ENCODE peak calls at places on chromosomes 3 and 15, in four cellular contexts. K is HepG2, X is K562, O is SK-N-SH. Q is an unnamed sample.
A peak's percentile ranks its signal among the peaks of the same experiment; 100 is the strongest.

GRCh38 chr15:31409196-31409595 is 82.6 kb downstream of the KLF13 start:
- DNase-seq in K (no peak), X (no peak), O (no peak), Q (no peak)

GRCh38 chr3:194983121-194983520 is 287.8 kb downstream of the XXYLT1 start:
- DNase-seq in K (no peak), X (no peak), O (no peak), Q (no peak)

GRCh38 chr3:120021523-120021922 is 72.7 kb downstream of the GSK3B start:
- DNase-seq in K (no peak), X (no peak), O (no peak), Q (no peak)

GRCh38 chr15:20272422-20273184 is 269.0 kb downstream of the GOLGA6L6 start:
- DNase-seq in K (no peak), X (no peak), O (no peak), Q (no peak)

GRCh38 chr3:117998071-117998470 is 1036.6 kb downstream of the IGSF11 start:
- DNase-seq in K (no peak), X (no peak), O (no peak), Q (no peak)

GRCh38 chr3:72041531-72041930 is 256.6 kb upstream of the PROK2 start:
- DNase-seq in K (no peak), X (no peak), O (no peak), Q (no peak)

GRCh38 chr3:190038050-190038631 is 82.6 kb downstream of the P3H2 start:
- DNase-seq in K (no peak), X (no peak), O (peak; percentile 16), Q (no peak)

GRCh38 chr15:74632601-74633000 is 17.0 kb downstream of the CLK3 start:
- DNase-seq in K (no peak), X (no peak), O (no peak), Q (no peak)

GRCh38 chr15:69722924-69723323 is 270.3 kb downstream of the RPLP1 start:
- DNase-seq in K (no peak), X (no peak), O (no peak), Q (no peak)

GRCh38 chr3:27802425-27802824 is 80.3 kb upstream of the EOMES start:
- DNase-seq in K (no peak), X (no peak), O (no peak), Q (no peak)

GRCh38 chr3:82100378-82100777 is 338.9 kb upstream of the GBE1 start:
- DNase-seq in K (peak; percentile 25), X (no peak), O (no peak), Q (no peak)

GRCh38 chr15:81848701-81849100 is 197.1 kb downstream of the MEX3B start:
- DNase-seq in K (no peak), X (no peak), O (no peak), Q (no peak)

GRCh38 chr15:49024840-49025239 is 21.4 kb downstream of the SECISBP2L start:
- DNase-seq in K (no peak), X (no peak), O (no peak), Q (no peak)

GRCh38 chr3:122091602-122092006 is 36.4 kb downstream of the CD86 start:
- DNase-seq in K (no peak), X (no peak), O (no peak), Q (no peak)

GRCh38 chr15:93089855-93090305 is 869 bp upstream of the RGMA start:
- DNase-seq in K (no peak), X (no peak), O (no peak), Q (no peak)

GRCh38 chr3:59006791-59007517 is 42.9 kb downstream of the CFAP20DC start:
- DNase-seq in K (no peak), X (peak; percentile 12), O (no peak), Q (no peak)

GRCh38 chr15:58146734-58147133 is 8.6 kb downstream of the AQP9 start:
- DNase-seq in K (no peak), X (no peak), O (no peak), Q (no peak)

GRCh38 chr3:153399636-153400035 is 237.6 kb downstream of the RAP2B start:
- DNase-seq in K (no peak), X (no peak), O (no peak), Q (no peak)

GRCh38 chr15:65638681-65639089 is 16.9 kb downstream of the SLC24A1 start:
- DNase-seq in K (peak; percentile 57), X (peak; percentile 85), O (peak; percentile 79), Q (no peak)

GRCh38 chr3:112128843-112129727 is 4.0 kb downstream of the GCSAM start:
- DNase-seq in K (no peak), X (no peak), O (no peak), Q (no peak)

GRCh38 chr3:25091938-25092337 is 336.1 kb upstream of the RARB start:
- DNase-seq in K (no peak), X (no peak), O (no peak), Q (no peak)

GRCh38 chr3:188524057-188524456 is 370.1 kb downstream of the LPP start:
- DNase-seq in K (no peak), X (no peak), O (no peak), Q (no peak)

GRCh38 chr3:158368271-158368670 is 202.7 kb upstream of the MLF1 start:
- DNase-seq in K (peak; percentile 91), X (no peak), O (peak; percentile 37), Q (no peak)

GRCh38 chr3:140394488-140395133 is 283.3 kb upstream of the TRIM42 start:
- DNase-seq in K (no peak), X (no peak), O (no peak), Q (no peak)

GRCh38 chr3:30664884-30665283 is 58.5 kb downstream of the TGFBR2 start:
- DNase-seq in K (no peak), X (peak; percentile 33), O (no peak), Q (no peak)

GRCh38 chr15:66085128-66085527 is 168.4 kb downstream of the MEGF11 start:
- DNase-seq in K (peak; percentile 31), X (peak; percentile 36), O (no peak), Q (peak; percentile 61)

GRCh38 chr15:94053626-94054025 is 177.7 kb upstream of the MCTP2 start:
- DNase-seq in K (no peak), X (no peak), O (no peak), Q (no peak)

GRCh38 chr3:159852821-159853505 is 135.7 kb upstream of the IL12A start:
- DNase-seq in K (no peak), X (no peak), O (no peak), Q (peak; percentile 35)

GRCh38 chr3:15754047-15754446 is 43.7 kb downstream of the ANKRD28 start:
- DNase-seq in K (no peak), X (no peak), O (no peak), Q (no peak)

GRCh38 chr15:77753238-77753873 is 120.6 kb upstream of the LINGO1 start:
- DNase-seq in K (peak; percentile 4), X (peak; percentile 61), O (no peak), Q (peak; percentile 80)

GRCh38 chr3:171129827-171130226 is 103.3 kb upstream of the SLC2A2 start:
- DNase-seq in K (peak; percentile 58), X (no peak), O (no peak), Q (no peak)

GRCh38 chr15:100114100-100114499 is 227.7 kb downstream of the ADAMTS17 start:
- DNase-seq in K (no peak), X (no peak), O (no peak), Q (no peak)

GRCh38 chr3:5296362-5296761 is 108.9 kb downstream of the EDEM1 start:
- DNase-seq in K (no peak), X (no peak), O (no peak), Q (no peak)

GRCh38 chr3:62403765-62404164 is 30.4 kb upstream of the FEZF2 start:
- DNase-seq in K (no peak), X (no peak), O (no peak), Q (no peak)

GRCh38 chr3:141412087-141412935 is 44.0 kb downstream of the ZBTB38 start:
- DNase-seq in K (peak; percentile 49), X (peak; percentile 33), O (no peak), Q (no peak)

GRCh38 chr3:47163023-47163989 is 607 bp downstream of the SETD2 start:
- DNase-seq in K (peak; percentile 71), X (peak; percentile 56), O (peak; percentile 80), Q (peak; percentile 62)

GRCh38 chr15:74253276-74253921 is 17.3 kb downstream of the CCDC33 start:
- DNase-seq in K (no peak), X (no peak), O (no peak), Q (no peak)

GRCh38 chr3:125498630-125499029 is 21.4 kb downstream of the SNX4 start:
- DNase-seq in K (no peak), X (no peak), O (peak; percentile 41), Q (no peak)

GRCh38 chr3:125496701-125497100 is 23.3 kb downstream of the SNX4 start:
- DNase-seq in K (no peak), X (peak; percentile 68), O (no peak), Q (no peak)
- TF ChIP-seq FOXJ3 in K (no peak), X (no peak), O (no peak), Q (no peak)

GRCh38 chr3:7640787-7641186 is 779.9 kb downstream of the GRM7 start:
- DNase-seq in K (no peak), X (no peak), O (no peak), Q (no peak)
- TF ChIP-seq FOXJ3 in K (no peak), X (no peak), O (no peak), Q (no peak)

GRCh38 chr3:53162672-53163458 is 1.9 kb downstream of the PRKCD start:
- DNase-seq in K (no peak), X (peak; percentile 15), O (no peak), Q (no peak)
- TF ChIP-seq FOXJ3 in K (no peak), X (no peak), O (no peak), Q (no peak)

GRCh38 chr3:98565237-98565643 is 28.2 kb downstream of the CPOX start:
- DNase-seq in K (no peak), X (no peak), O (no peak), Q (no peak)

GRCh38 chr3:98568402-98568801 is 25.0 kb downstream of the CPOX start:
- DNase-seq in K (no peak), X (no peak), O (no peak), Q (no peak)

GRCh38 chr3:98565843-98566242 is 27.6 kb downstream of the CPOX start:
- DNase-seq in K (no peak), X (no peak), O (no peak), Q (no peak)

GRCh38 chr3:98564282-98565005 is 29.0 kb downstream of the CPOX start:
- DNase-seq in K (no peak), X (no peak), O (no peak), Q (no peak)

GRCh38 chr3:98567646-98568280 is 25.6 kb downstream of the CPOX start:
- DNase-seq in K (no peak), X (no peak), O (no peak), Q (no peak)
- TF ChIP-seq FOXJ3 in K (no peak), X (no peak), O (no peak), Q (no peak)

DNA sequence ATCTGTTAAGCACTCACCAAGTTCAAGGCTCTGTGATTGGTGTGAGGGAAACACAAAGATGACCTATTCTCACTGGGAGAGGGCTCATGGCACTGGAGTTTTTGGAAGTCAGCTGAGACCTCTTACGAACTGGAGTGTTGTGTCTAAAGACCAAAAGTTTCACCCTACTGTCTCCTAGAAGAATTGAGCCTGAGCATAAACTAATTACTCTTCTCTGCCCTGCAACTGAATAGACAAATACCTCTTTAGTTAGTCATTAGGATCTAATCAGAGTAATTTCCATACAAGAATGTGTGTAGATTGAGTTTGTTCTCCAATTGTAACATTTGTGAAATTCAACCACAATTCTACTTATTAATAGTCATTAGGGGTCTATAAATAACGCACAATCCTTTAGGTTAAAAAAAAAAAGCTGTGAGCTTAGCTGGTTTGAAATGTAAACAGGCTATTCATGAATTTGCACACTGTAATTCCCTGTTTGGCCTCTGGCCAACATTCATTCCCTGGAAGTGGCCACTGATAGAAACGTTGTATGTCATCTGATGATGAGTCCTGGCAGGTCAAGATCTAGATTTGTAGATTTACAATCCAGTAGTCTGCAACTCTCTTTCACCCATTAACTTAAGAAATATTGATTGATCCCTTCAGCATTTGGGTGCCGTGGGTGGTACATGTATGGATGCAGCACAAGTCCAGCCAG is 76.8 kb upstream of the SOX14 start:
- DNase-seq in K (no peak), X (no peak), O (peak; percentile 38), Q (no peak)
- TF ChIP-seq FOXJ3 in K (no peak), X (no peak), O (no peak), Q (no peak)